ENCODE peak calls at places on chromosome 13, in six cellular contexts. One of them, this sample, is unnamed.

GRCh38 chr13:99398071-99398470 is 90.9 kb upstream of the GPR183 start:
- DNase-seq in NCI-H510A treated with DMSO at 0.1 percent for 48 hours: no peak
- DNase-seq in KBM-7: no peak
- DNase-seq in cardiac muscle cell: no peak
- DNase-seq in body of pancreas: no peak
- DNase-seq in posterior cingulate gyrus: no peak
- DNase-seq in this sample: no peak

GRCh38 chr13:75393839-75394238 is 88.1 kb downstream of the TBC1D4 start:
- DNase-seq in NCI-H510A treated with DMSO at 0.1 percent for 48 hours: no peak
- DNase-seq in KBM-7: no peak
- DNase-seq in cardiac muscle cell: no peak
- DNase-seq in body of pancreas: no peak
- DNase-seq in posterior cingulate gyrus: no peak
- DNase-seq in this sample: no peak

GRCh38 chr13:25844559-25845434 is 207.0 kb downstream of the SHISA2 start:
- DNase-seq in NCI-H510A treated with DMSO at 0.1 percent for 48 hours: no peak
- DNase-seq in KBM-7: no peak
- DNase-seq in cardiac muscle cell: no peak
- DNase-seq in body of pancreas: no peak
- DNase-seq in posterior cingulate gyrus: no peak
- DNase-seq in this sample: no peak

GRCh38 chr13:111122056-111122455 is 6.9 kb downstream of the ARHGEF7 start:
- DNase-seq in NCI-H510A treated with DMSO at 0.1 percent for 48 hours: peak; percentile 81
- DNase-seq in KBM-7: no peak
- DNase-seq in cardiac muscle cell: no peak
- DNase-seq in body of pancreas: no peak
- DNase-seq in posterior cingulate gyrus: no peak
- DNase-seq in this sample: no peak

GRCh38 chr13:51644649-51645048 is 60.4 kb downstream of the WDFY2 start:
- DNase-seq in NCI-H510A treated with DMSO at 0.1 percent for 48 hours: no peak
- DNase-seq in KBM-7: peak; percentile 22
- DNase-seq in cardiac muscle cell: no peak
- DNase-seq in body of pancreas: peak; percentile 46
- DNase-seq in posterior cingulate gyrus: no peak
- DNase-seq in this sample: no peak

GRCh38 chr13:29713841-29714240 is 118.4 kb upstream of the SLC7A1 start:
- DNase-seq in NCI-H510A treated with DMSO at 0.1 percent for 48 hours: no peak
- DNase-seq in KBM-7: peak; percentile 38
- DNase-seq in cardiac muscle cell: no peak
- DNase-seq in body of pancreas: no peak
- DNase-seq in posterior cingulate gyrus: no peak
- DNase-seq in this sample: no peak

GRCh38 chr13:33787051-33787591 is 30.8 kb upstream of the RFC3 start:
- DNase-seq in NCI-H510A treated with DMSO at 0.1 percent for 48 hours: no peak
- DNase-seq in KBM-7: peak; percentile 59
- DNase-seq in cardiac muscle cell: no peak
- DNase-seq in body of pancreas: no peak
- DNase-seq in posterior cingulate gyrus: no peak
- DNase-seq in this sample: no peak

GRCh38 chr13:112254061-112254818 is 121.9 kb upstream of the SPACA7 start:
- DNase-seq in NCI-H510A treated with DMSO at 0.1 percent for 48 hours: no peak
- DNase-seq in KBM-7: no peak
- DNase-seq in cardiac muscle cell: no peak
- DNase-seq in body of pancreas: no peak
- DNase-seq in posterior cingulate gyrus: no peak
- DNase-seq in this sample: no peak

GRCh38 chr13:44397766-44398223 is 24.2 kb downstream of the SERP2 start:
- DNase-seq in NCI-H510A treated with DMSO at 0.1 percent for 48 hours: no peak
- DNase-seq in KBM-7: no peak
- DNase-seq in cardiac muscle cell: no peak
- DNase-seq in body of pancreas: no peak
- DNase-seq in posterior cingulate gyrus: no peak
- DNase-seq in this sample: no peak

GRCh38 chr13:80141114-80141849 is 199.6 kb downstream of the SPRY2 start:
- DNase-seq in NCI-H510A treated with DMSO at 0.1 percent for 48 hours: no peak
- DNase-seq in KBM-7: peak; percentile 38
- DNase-seq in cardiac muscle cell: peak; percentile 70
- DNase-seq in body of pancreas: peak; percentile 32
- DNase-seq in posterior cingulate gyrus: peak; percentile 83
- DNase-seq in this sample: peak; percentile 50

GRCh38 chr13:93670858-93671257 is 444.3 kb downstream of the GPC6 start:
- DNase-seq in NCI-H510A treated with DMSO at 0.1 percent for 48 hours: no peak
- DNase-seq in KBM-7: no peak
- DNase-seq in cardiac muscle cell: no peak
- DNase-seq in body of pancreas: no peak
- DNase-seq in posterior cingulate gyrus: no peak
- DNase-seq in this sample: no peak

GRCh38 chr13:32988588-32989256 is 27.5 kb upstream of the KL start:
- DNase-seq in NCI-H510A treated with DMSO at 0.1 percent for 48 hours: no peak
- DNase-seq in KBM-7: peak; percentile 31
- DNase-seq in cardiac muscle cell: no peak
- DNase-seq in body of pancreas: no peak
- DNase-seq in posterior cingulate gyrus: no peak
- DNase-seq in this sample: no peak

GRCh38 chr13:62524061-62524460 is 1108.4 kb upstream of the PCDH20 start:
- DNase-seq in NCI-H510A treated with DMSO at 0.1 percent for 48 hours: no peak
- DNase-seq in KBM-7: no peak
- DNase-seq in cardiac muscle cell: no peak
- DNase-seq in body of pancreas: no peak
- DNase-seq in posterior cingulate gyrus: no peak
- DNase-seq in this sample: no peak

GRCh38 chr13:29763426-29764180 is 86.8 kb downstream of the UBL3 start:
- DNase-seq in NCI-H510A treated with DMSO at 0.1 percent for 48 hours: no peak
- DNase-seq in KBM-7: no peak
- DNase-seq in cardiac muscle cell: no peak
- DNase-seq in body of pancreas: no peak
- DNase-seq in posterior cingulate gyrus: no peak
- DNase-seq in this sample: no peak

GRCh38 chr13:41356788-41357187 is 45.7 kb downstream of the NAA16 start:
- DNase-seq in NCI-H510A treated with DMSO at 0.1 percent for 48 hours: no peak
- DNase-seq in KBM-7: no peak
- DNase-seq in cardiac muscle cell: no peak
- DNase-seq in body of pancreas: no peak
- DNase-seq in posterior cingulate gyrus: no peak
- DNase-seq in this sample: no peak

GRCh38 chr13:40517486-40518311 is 148.7 kb downstream of the FOXO1 start:
- DNase-seq in NCI-H510A treated with DMSO at 0.1 percent for 48 hours: no peak
- DNase-seq in KBM-7: no peak
- DNase-seq in cardiac muscle cell: no peak
- DNase-seq in body of pancreas: no peak
- DNase-seq in posterior cingulate gyrus: no peak
- DNase-seq in this sample: no peak

GRCh38 chr13:114002009-114002544 is 28.2 kb upstream of the C13orf46 start:
- DNase-seq in NCI-H510A treated with DMSO at 0.1 percent for 48 hours: no peak
- DNase-seq in KBM-7: no peak
- DNase-seq in cardiac muscle cell: no peak
- DNase-seq in body of pancreas: no peak
- DNase-seq in posterior cingulate gyrus: peak; percentile 60
- DNase-seq in this sample: no peak

GRCh38 chr13:48975101-48975925 is at the start of gene FNDC3A:
- DNase-seq in NCI-H510A treated with DMSO at 0.1 percent for 48 hours: peak; percentile 23
- DNase-seq in KBM-7: peak; percentile 75
- DNase-seq in cardiac muscle cell: peak; percentile 88
- DNase-seq in body of pancreas: peak; percentile 42
- DNase-seq in posterior cingulate gyrus: no peak
- DNase-seq in this sample: no peak

GRCh38 chr13:44819245-44819644 is 170.0 kb downstream of the NUFIP1 start:
- DNase-seq in NCI-H510A treated with DMSO at 0.1 percent for 48 hours: no peak
- DNase-seq in KBM-7: no peak
- DNase-seq in cardiac muscle cell: no peak
- DNase-seq in body of pancreas: peak; percentile 54
- DNase-seq in posterior cingulate gyrus: no peak
- DNase-seq in this sample: no peak

GRCh38 chr13:48559638-48560320 is 26.9 kb upstream of the RCBTB2 start:
- DNase-seq in NCI-H510A treated with DMSO at 0.1 percent for 48 hours: no peak
- DNase-seq in KBM-7: no peak
- DNase-seq in cardiac muscle cell: no peak
- DNase-seq in body of pancreas: no peak
- DNase-seq in posterior cingulate gyrus: no peak
- DNase-seq in this sample: no peak

GRCh38 chr13:110912651-110913051 is 2.2 kb downstream of the ANKRD10 start:
- DNase-seq in NCI-H510A treated with DMSO at 0.1 percent for 48 hours: no peak
- DNase-seq in KBM-7: peak; percentile 14
- DNase-seq in cardiac muscle cell: peak; percentile 39
- DNase-seq in body of pancreas: no peak
- DNase-seq in posterior cingulate gyrus: no peak
- DNase-seq in this sample: no peak

GRCh38 chr13:51323824-51324511 is 15.5 kb upstream of the SERPINE3 start:
- DNase-seq in NCI-H510A treated with DMSO at 0.1 percent for 48 hours: no peak
- DNase-seq in KBM-7: no peak
- DNase-seq in cardiac muscle cell: no peak
- DNase-seq in body of pancreas: no peak
- DNase-seq in posterior cingulate gyrus: no peak
- DNase-seq in this sample: no peak

GRCh38 chr13:93730780-93731179 is 504.2 kb downstream of the GPC6 start:
- DNase-seq in NCI-H510A treated with DMSO at 0.1 percent for 48 hours: no peak
- DNase-seq in KBM-7: no peak
- DNase-seq in cardiac muscle cell: no peak
- DNase-seq in body of pancreas: no peak
- DNase-seq in posterior cingulate gyrus: no peak
- DNase-seq in this sample: no peak

GRCh38 chr13:51541809-51542258 is 42.4 kb upstream of the WDFY2 start:
- DNase-seq in NCI-H510A treated with DMSO at 0.1 percent for 48 hours: no peak
- DNase-seq in KBM-7: no peak
- DNase-seq in cardiac muscle cell: peak; percentile 24
- DNase-seq in body of pancreas: peak; percentile 46
- DNase-seq in posterior cingulate gyrus: no peak
- DNase-seq in this sample: no peak

GRCh38 chr13:73079359-73079758 is 20.6 kb downstream of the KLF5 start:
- DNase-seq in NCI-H510A treated with DMSO at 0.1 percent for 48 hours: no peak
- DNase-seq in KBM-7: no peak
- DNase-seq in cardiac muscle cell: no peak
- DNase-seq in body of pancreas: no peak
- DNase-seq in posterior cingulate gyrus: no peak
- DNase-seq in this sample: no peak

GRCh38 chr13:60012503-60012902 is 151.2 kb downstream of the DIAPH3 start:
- DNase-seq in NCI-H510A treated with DMSO at 0.1 percent for 48 hours: peak; percentile 1
- DNase-seq in KBM-7: no peak
- DNase-seq in cardiac muscle cell: no peak
- DNase-seq in body of pancreas: peak; percentile 53
- DNase-seq in posterior cingulate gyrus: no peak
- DNase-seq in this sample: no peak

GRCh38 chr13:40665061-40665753 is 1.2 kb downstream of the FOXO1 start:
- DNase-seq in NCI-H510A treated with DMSO at 0.1 percent for 48 hours: no peak
- DNase-seq in KBM-7: no peak
- DNase-seq in cardiac muscle cell: peak; percentile 68
- DNase-seq in body of pancreas: peak; percentile 44
- DNase-seq in posterior cingulate gyrus: peak; percentile 72
- DNase-seq in this sample: no peak

GRCh38 chr13:102361113-102361512 is 40.7 kb downstream of the FGF14 start:
- DNase-seq in NCI-H510A treated with DMSO at 0.1 percent for 48 hours: no peak
- DNase-seq in KBM-7: no peak
- DNase-seq in cardiac muscle cell: no peak
- DNase-seq in body of pancreas: no peak
- DNase-seq in posterior cingulate gyrus: no peak
- DNase-seq in this sample: no peak

GRCh38 chr13:111953546-111954178 is 113.3 kb upstream of the SOX1 start:
- DNase-seq in NCI-H510A treated with DMSO at 0.1 percent for 48 hours: no peak
- DNase-seq in KBM-7: no peak
- DNase-seq in cardiac muscle cell: no peak
- DNase-seq in body of pancreas: no peak
- DNase-seq in posterior cingulate gyrus: no peak
- DNase-seq in this sample: no peak

GRCh38 chr13:61880576-61881283 is 465.1 kb upstream of the PCDH20 start:
- DNase-seq in NCI-H510A treated with DMSO at 0.1 percent for 48 hours: no peak
- DNase-seq in KBM-7: peak; percentile 62
- DNase-seq in cardiac muscle cell: peak; percentile 66
- DNase-seq in body of pancreas: no peak
- DNase-seq in posterior cingulate gyrus: no peak
- DNase-seq in this sample: no peak

GRCh38 chr13:34863360-34864135 is 78.5 kb upstream of the NBEA start:
- DNase-seq in NCI-H510A treated with DMSO at 0.1 percent for 48 hours: peak; percentile 19
- DNase-seq in KBM-7: no peak
- DNase-seq in cardiac muscle cell: no peak
- DNase-seq in body of pancreas: no peak
- DNase-seq in posterior cingulate gyrus: no peak
- DNase-seq in this sample: no peak